ENCODE peak calls at places on chromosomes 2 and 18, in eight cellular contexts. One of them, this sample, is unnamed.

GRCh38 chr2:188089896-188090295 is 201.8 kb upstream of the GULP1 start:
- DNase-seq in kidney: no peak
- DNase-seq in left ventricle myocardium inferior: no peak
- DNase-seq in IMR-90: peak
- DNase-seq in A549: no peak
- DNase-seq in tibial nerve: no peak
- DNase-seq in HCT116: no peak
- DNase-seq in OCI-LY7: no peak
- DNase-seq in this sample: peak

GRCh38 chr2:231530099-231531085 is at the start of gene NMUR1:
- DNase-seq in tibial nerve: peak
- DNase-seq in kidney: peak
- DNase-seq in A549: peak
- DNase-seq in OCI-LY7: peak
- DNase-seq in IMR-90: no peak
- DNase-seq in HCT116: peak
- DNase-seq in left ventricle myocardium inferior: peak
- DNase-seq in this sample: no peak

GRCh38 chr2:36403675-36404230 is 48.2 kb downstream of the CRIM1 start:
- DNase-seq in tibial nerve: no peak
- DNase-seq in HCT116: peak
- DNase-seq in left ventricle myocardium inferior: no peak
- DNase-seq in kidney: no peak
- DNase-seq in IMR-90: peak
- DNase-seq in OCI-LY7: peak
- DNase-seq in A549: peak
- DNase-seq in this sample: peak

GRCh38 chr18:23935804-23936203 is 78.8 kb upstream of the TTC39C start:
- DNase-seq in A549: no peak
- DNase-seq in tibial nerve: no peak
- DNase-seq in HCT116: no peak
- DNase-seq in IMR-90: no peak
- DNase-seq in kidney: no peak
- DNase-seq in OCI-LY7: peak
- DNase-seq in left ventricle myocardium inferior: no peak
- DNase-seq in this sample: no peak

GRCh38 chr2:86703704-86704370 is 16.3 kb upstream of the RMND5A start:
- DNase-seq in IMR-90: no peak
- DNase-seq in HCT116: peak
- DNase-seq in A549: no peak
- DNase-seq in tibial nerve: no peak
- DNase-seq in kidney: no peak
- DNase-seq in OCI-LY7: no peak
- DNase-seq in left ventricle myocardium inferior: peak
- DNase-seq in this sample: peak

GRCh38 chr2:120436885-120437603 is 91.1 kb downstream of the INHBB start:
- DNase-seq in A549: peak
- DNase-seq in tibial nerve: no peak
- DNase-seq in left ventricle myocardium inferior: no peak
- DNase-seq in kidney: no peak
- DNase-seq in IMR-90: peak
- DNase-seq in OCI-LY7: peak
- DNase-seq in HCT116: peak
- DNase-seq in this sample: peak

GRCh38 chr18:10939822-10940221 is 209.5 kb downstream of the PIEZO2 start:
- DNase-seq in IMR-90: no peak
- DNase-seq in OCI-LY7: no peak
- DNase-seq in tibial nerve: no peak
- DNase-seq in A549: no peak
- DNase-seq in kidney: no peak
- DNase-seq in HCT116: no peak
- DNase-seq in left ventricle myocardium inferior: no peak
- DNase-seq in this sample: no peak

GRCh38 chr2:15715596-15715995 is 123.9 kb downstream of the DDX1 start:
- DNase-seq in HCT116: no peak
- DNase-seq in tibial nerve: no peak
- DNase-seq in kidney: no peak
- DNase-seq in A549: no peak
- DNase-seq in IMR-90: no peak
- DNase-seq in left ventricle myocardium inferior: no peak
- DNase-seq in OCI-LY7: no peak
- DNase-seq in this sample: no peak

GRCh38 chr2:19073522-19073921 is 284.9 kb downstream of the OSR1 start:
- DNase-seq in IMR-90: peak
- DNase-seq in OCI-LY7: no peak
- DNase-seq in tibial nerve: no peak
- DNase-seq in HCT116: peak
- DNase-seq in kidney: no peak
- DNase-seq in A549: peak
- DNase-seq in left ventricle myocardium inferior: peak
- DNase-seq in this sample: peak

DNA sequence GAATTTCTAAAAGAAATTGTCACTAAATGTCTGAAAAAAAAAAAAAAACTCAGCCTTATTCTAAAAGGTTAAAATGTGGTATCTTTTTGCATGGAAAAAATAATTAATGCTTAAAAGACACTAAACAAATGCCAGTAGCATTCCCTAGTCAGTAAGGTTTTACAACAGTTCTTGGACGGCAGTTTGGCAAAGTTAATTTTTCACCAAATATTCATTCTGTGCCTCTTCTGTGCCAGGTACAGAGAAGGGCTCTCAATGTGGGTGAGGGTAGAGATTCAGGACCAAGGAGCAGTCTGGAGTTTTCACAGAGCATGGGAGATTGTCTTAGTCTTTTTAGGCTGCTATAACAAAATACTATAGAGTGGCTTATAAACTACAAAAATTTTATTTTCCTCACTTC is 6.0 kb upstream of the CCDC93 start:
- DNase-seq in OCI-LY7: no peak
- DNase-seq in HCT116: no peak
- DNase-seq in tibial nerve: no peak
- DNase-seq in A549: no peak
- DNase-seq in IMR-90: no peak
- DNase-seq in kidney: no peak
- DNase-seq in left ventricle myocardium inferior: no peak
- DNase-seq in this sample: no peak
- H3K4me3 ChIP-seq in OCI-LY7: no peak
- H3K4me3 ChIP-seq in HCT116: no peak
- H3K4me3 ChIP-seq in tibial nerve: no peak
- H3K4me3 ChIP-seq in A549: no peak
- H3K4me3 ChIP-seq in IMR-90: no peak
- H3K4me3 ChIP-seq in kidney: no peak
- H3K4me3 ChIP-seq in left ventricle myocardium inferior: no peak
- H3K4me3 ChIP-seq in this sample: no peak

DNA sequence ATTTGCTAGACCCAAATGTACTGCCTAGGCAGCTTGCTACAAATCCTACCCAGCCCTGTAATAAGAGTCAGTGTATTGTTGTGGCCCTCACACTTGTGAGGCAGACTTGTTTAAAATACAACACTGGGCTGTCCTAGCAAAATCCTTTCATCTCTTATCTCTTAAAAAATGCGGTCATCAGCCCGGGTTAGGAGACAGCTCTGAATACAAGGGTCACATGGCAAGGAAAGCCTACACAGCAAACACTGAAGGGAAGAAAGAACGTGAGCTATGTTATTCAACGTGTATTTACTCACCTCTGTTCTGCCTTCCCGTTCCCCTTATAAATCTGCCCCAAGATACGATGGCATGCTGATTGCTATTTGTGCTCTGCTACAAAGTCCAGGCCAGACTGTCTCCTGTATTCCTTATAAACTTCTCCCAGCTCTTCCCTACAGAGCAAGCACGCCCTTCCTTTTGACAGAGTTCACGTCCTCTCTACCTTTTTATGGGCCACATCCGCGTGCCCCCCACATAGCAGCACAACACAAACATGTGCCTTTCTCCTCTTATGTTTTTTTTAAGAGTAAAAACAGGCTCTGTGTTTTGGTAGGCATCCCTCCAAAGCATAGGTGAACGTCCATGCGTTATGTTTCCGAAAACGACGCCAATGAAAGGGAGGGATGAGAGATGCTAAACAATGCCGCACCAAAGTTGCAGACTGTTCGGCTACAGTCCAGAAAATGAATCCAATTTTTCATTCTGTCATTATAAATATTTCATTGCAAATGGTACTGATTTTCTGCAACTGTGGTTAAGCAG is 274.8 kb downstream of the ZNF521 start:
- DNase-seq in IMR-90: no peak
- DNase-seq in kidney: no peak
- DNase-seq in A549: no peak
- DNase-seq in tibial nerve: no peak
- DNase-seq in HCT116: no peak
- DNase-seq in OCI-LY7: no peak
- DNase-seq in left ventricle myocardium inferior: no peak
- DNase-seq in this sample: no peak
- H3K4me3 ChIP-seq in IMR-90: no peak
- H3K4me3 ChIP-seq in kidney: no peak
- H3K4me3 ChIP-seq in A549: no peak
- H3K4me3 ChIP-seq in tibial nerve: no peak
- H3K4me3 ChIP-seq in HCT116: no peak
- H3K4me3 ChIP-seq in OCI-LY7: no peak
- H3K4me3 ChIP-seq in left ventricle myocardium inferior: no peak
- H3K4me3 ChIP-seq in this sample: no peak

DNA sequence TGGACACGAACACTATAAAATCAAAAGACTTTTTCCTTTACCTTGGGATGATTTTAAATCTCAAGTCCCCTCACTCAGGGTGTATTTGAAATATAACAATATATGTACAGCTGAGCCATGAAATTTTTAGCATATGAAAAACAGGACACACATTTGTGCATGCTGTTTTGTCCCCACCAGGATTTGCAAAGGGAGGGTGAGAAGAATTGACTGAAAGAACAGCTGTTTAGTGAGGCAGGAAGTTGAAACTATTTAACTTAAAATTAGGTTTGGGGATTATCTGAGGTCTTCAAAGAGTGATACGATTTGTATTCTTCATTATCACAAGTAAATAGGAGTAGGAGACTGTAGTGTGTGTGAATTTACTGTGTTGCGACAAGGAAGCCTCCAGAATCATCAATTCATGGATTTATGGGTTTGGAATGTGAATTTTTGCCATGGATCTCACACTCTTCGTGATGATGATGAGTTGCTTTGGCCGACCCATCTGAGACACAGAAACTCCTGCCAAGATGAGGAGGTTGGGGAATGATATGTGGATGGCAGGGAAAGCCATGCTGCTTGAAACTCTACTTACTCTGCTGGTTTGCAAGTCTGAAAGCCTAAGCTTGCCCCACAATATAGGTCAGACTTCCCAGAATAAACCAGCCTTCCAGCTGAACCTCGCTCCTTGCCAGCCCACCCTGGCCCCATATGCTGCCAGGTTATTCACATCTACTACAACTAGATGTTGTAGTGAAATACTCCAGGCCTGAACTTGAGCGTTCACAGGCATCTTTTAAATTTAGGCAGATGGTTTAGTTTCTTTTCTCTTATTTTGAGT is 31.0 kb upstream of the SPATS2L start:
- DNase-seq in left ventricle myocardium inferior: no peak
- DNase-seq in IMR-90: no peak
- DNase-seq in OCI-LY7: no peak
- DNase-seq in A549: no peak
- DNase-seq in HCT116: no peak
- DNase-seq in kidney: no peak
- DNase-seq in tibial nerve: no peak
- DNase-seq in this sample: no peak
- H3K4me3 ChIP-seq in left ventricle myocardium inferior: no peak
- H3K4me3 ChIP-seq in IMR-90: no peak
- H3K4me3 ChIP-seq in OCI-LY7: no peak
- H3K4me3 ChIP-seq in A549: no peak
- H3K4me3 ChIP-seq in HCT116: no peak
- H3K4me3 ChIP-seq in kidney: no peak
- H3K4me3 ChIP-seq in tibial nerve: no peak
- H3K4me3 ChIP-seq in this sample: no peak

DNA sequence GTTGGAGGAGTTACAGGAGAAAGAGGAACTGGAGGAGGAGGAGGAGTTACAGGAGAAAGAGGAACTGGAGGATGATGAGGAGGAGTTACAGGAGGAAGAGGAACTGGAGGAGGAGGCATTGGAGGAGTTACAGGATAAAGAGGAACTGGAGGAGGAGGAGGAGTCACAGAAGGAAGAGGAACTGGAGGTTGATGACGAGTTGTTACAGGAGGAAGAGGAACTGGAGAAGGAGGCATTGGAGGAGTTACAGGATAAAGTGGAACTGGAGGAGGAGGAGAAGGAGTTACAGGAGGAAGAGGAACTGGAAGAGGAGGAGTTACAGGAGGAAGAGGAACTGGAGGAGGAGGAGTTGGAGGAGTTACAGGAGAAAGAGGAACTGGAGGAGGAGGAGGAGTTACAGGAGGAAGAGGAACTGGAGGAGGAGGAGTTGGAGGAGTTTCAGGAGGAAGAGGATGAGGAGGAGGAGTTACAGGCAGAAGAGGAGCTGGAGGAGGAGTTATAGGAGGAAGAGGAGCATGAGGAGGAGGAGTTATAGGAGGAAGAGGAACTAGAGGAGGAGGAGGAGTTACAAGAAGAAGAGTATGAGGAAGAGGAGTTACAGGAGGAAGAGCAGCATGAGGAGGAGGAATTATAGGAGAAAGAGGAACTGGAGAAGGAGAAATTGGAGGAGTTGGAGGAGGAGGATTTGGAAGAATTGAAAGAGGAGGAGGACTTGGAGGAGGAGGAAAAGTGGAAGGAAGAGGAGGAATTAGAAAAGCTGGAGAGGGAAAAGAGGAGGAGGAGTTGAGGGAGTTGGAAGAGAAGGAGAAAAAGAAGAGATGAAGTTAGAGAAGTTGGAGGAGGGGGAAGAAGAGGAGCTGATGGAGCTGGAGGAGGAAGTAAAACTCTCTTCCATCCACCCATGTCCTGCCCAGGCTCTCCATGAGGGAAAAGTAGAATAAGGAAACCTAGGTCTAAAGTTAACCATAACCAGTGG is 37.2 kb downstream of the CLASP1 start:
- DNase-seq in kidney: no peak
- DNase-seq in tibial nerve: no peak
- DNase-seq in OCI-LY7: no peak
- DNase-seq in HCT116: no peak
- DNase-seq in A549: no peak
- DNase-seq in IMR-90: no peak
- DNase-seq in left ventricle myocardium inferior: no peak
- DNase-seq in this sample: no peak
- H3K4me3 ChIP-seq in kidney: no peak
- H3K4me3 ChIP-seq in tibial nerve: no peak
- H3K4me3 ChIP-seq in OCI-LY7: no peak
- H3K4me3 ChIP-seq in HCT116: no peak
- H3K4me3 ChIP-seq in A549: no peak
- H3K4me3 ChIP-seq in IMR-90: no peak
- H3K4me3 ChIP-seq in left ventricle myocardium inferior: no peak
- H3K4me3 ChIP-seq in this sample: no peak